ENCODE peak calls at places on chromosomes 7 and 10, in five cellular contexts. K, E, I, G and C are unnamed samples.

GRCh38 chr7:135236727-135237126 is 3.1 kb downstream of the STRA8 start:
- DNase-seq in K (no peak), E (no peak), I (no peak), G (no peak), C (no peak)

GRCh38 chr7:55101359-55101758 is 82.5 kb downstream of the EGFR start:
- DNase-seq in K (no peak), E (no peak), I (no peak), G (no peak), C (no peak)

GRCh38 chr7:148078126-148078525 is 512.4 kb upstream of the C7orf33 start:
- DNase-seq in K (no peak), E (no peak), I (no peak), G (no peak), C (no peak)

GRCh38 chr7:44694766-44695165 is 53.9 kb upstream of the ZMIZ2 start:
- DNase-seq in K (no peak), E (no peak), I (no peak), G (no peak), C (no peak)

GRCh38 chr7:132124575-132124974 is 451.7 kb downstream of the PLXNA4 start:
- DNase-seq in K (no peak), E (no peak), I (no peak), G (no peak), C (no peak)

GRCh38 chr7:41699532-41699931 is 3.4 kb downstream of the INHBA start:
- DNase-seq in K (no peak), E (peak; percentile 43), I (peak; percentile 43), G (no peak), C (no peak)

GRCh38 chr10:132389631-132390454 is 7.2 kb upstream of the PWWP2B start:
- DNase-seq in K (no peak), E (no peak), I (peak; percentile 50), G (no peak), C (no peak)

GRCh38 chr10:71213761-71214440 is 1.5 kb downstream of the UNC5B start:
- DNase-seq in K (peak; percentile 55), E (peak; percentile 88), I (peak; percentile 81), G (no peak), C (no peak)

GRCh38 chr10:55628260-55628701 is 732.8 kb downstream of the ZWINT start:
- DNase-seq in K (no peak), E (no peak), I (no peak), G (peak; percentile 34), C (no peak)

GRCh38 chr10:43255644-43256431 is 11.0 kb downstream of the RASGEF1A start:
- DNase-seq in K (no peak), E (peak; percentile 14), I (peak; percentile 29), G (no peak), C (peak; percentile 69)

GRCh38 chr10:114665406-114665805 is 7.3 kb upstream of the ABLIM1 start:
- DNase-seq in K (no peak), E (no peak), I (no peak), G (no peak), C (no peak)

GRCh38 chr10:15200626-15201025 is 32.1 kb upstream of the NMT2 start:
- DNase-seq in K (peak; percentile 33), E (peak; percentile 85), I (peak; percentile 89), G (no peak), C (no peak)

GRCh38 chr10:126671402-126671975 is 996 bp upstream of the C10orf90 start:
- DNase-seq in K (no peak), E (no peak), I (no peak), G (no peak), C (no peak)

GRCh38 chr10:91024541-91024940 is 103.7 kb upstream of the ANKRD1 start:
- DNase-seq in K (no peak), E (no peak), I (no peak), G (no peak), C (no peak)

GRCh38 chr7:7773334-7774308 is 55.2 kb upstream of the RPA3 start:
- DNase-seq in K (no peak), E (no peak), I (no peak), G (no peak), C (no peak)

GRCh38 chr7:75889826-75890225 is 11.0 kb downstream of the RHBDD2 start:
- DNase-seq in K (no peak), E (no peak), I (peak; percentile 65), G (no peak), C (peak; percentile 31)

GRCh38 chr10:32244421-32245207 is 102.3 kb downstream of the EPC1 start:
- DNase-seq in K (no peak), E (no peak), I (no peak), G (no peak), C (peak; percentile 65)

GRCh38 chr7:146656988-146657387 is 540.4 kb downstream of the CNTNAP2 start:
- DNase-seq in K (no peak), E (no peak), I (no peak), G (no peak), C (no peak)

GRCh38 chr7:24034251-24034650 is 249.7 kb upstream of the NPY start:
- DNase-seq in K (no peak), E (no peak), I (no peak), G (no peak), C (no peak)

GRCh38 chr7:78605131-78605530 is 806.6 kb downstream of the PHTF2 start:
- DNase-seq in K (no peak), E (no peak), I (peak; percentile 37), G (no peak), C (no peak)

GRCh38 chr7:96327429-96327828 is 5.5 kb upstream of the SLC25A13 start:
- DNase-seq in K (no peak), E (no peak), I (no peak), G (no peak), C (no peak)

GRCh38 chr7:68511281-68511680 is 1087.0 kb upstream of the AUTS2 start:
- DNase-seq in K (no peak), E (no peak), I (no peak), G (peak; percentile 2), C (no peak)

GRCh38 chr7:112272921-112273561 is 66.5 kb downstream of the ZNF277 start:
- DNase-seq in K (no peak), E (peak; percentile 16), I (peak; percentile 29), G (no peak), C (peak; percentile 18)

GRCh38 chr10:23439452-23439919 is 611 bp downstream of the OTUD1 start:
- DNase-seq in K (no peak), E (peak; percentile 11), I (peak; percentile 46), G (peak; percentile 22), C (peak; percentile 43)

GRCh38 chr7:16504019-16504418 is 22.6 kb upstream of the LRRC72 start:
- DNase-seq in K (peak; percentile 28), E (no peak), I (peak; percentile 14), G (no peak), C (no peak)

GRCh38 chr10:79229830-79230562 is 117.3 kb upstream of the PPIF start:
- DNase-seq in K (no peak), E (no peak), I (no peak), G (peak; percentile 61), C (no peak)

GRCh38 chr7:39624935-39625694 is 1.7 kb downstream of the RALA start:
- DNase-seq in K (no peak), E (peak; percentile 72), I (peak; percentile 79), G (no peak), C (no peak)

GRCh38 chr7:23712368-23713284 is 2.6 kb downstream of the STK31 start:
- DNase-seq in K (peak; percentile 29), E (peak; percentile 82), I (peak; percentile 75), G (no peak), C (no peak)

DNA sequence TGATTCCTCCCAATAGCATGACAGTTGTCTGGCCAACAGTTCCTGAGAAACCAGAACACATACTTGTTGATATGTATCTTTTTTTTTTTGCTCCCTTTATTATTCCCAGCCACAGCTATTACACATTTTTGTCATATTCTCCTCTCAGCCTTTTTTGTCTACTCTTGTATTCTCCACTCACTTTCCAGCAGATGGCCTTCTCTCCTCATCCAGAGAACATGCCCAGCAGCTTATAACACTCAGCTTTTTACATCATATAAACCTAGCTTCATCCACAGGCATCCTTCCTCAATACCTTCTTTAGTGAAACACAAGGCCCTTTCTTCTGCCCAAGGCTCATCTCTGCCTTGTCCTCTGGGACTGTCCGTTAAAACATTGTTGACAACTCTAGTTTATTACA is 101.7 kb downstream of the ORC5 start:
- DNase-seq in K (peak; percentile 4), E (peak; percentile 48), I (peak; percentile 14), G (no peak), C (no peak)
- TF ChIP-seq CTCF in K (no peak), E (peak; percentile 24), I (peak; percentile 23), G (no peak), C (no peak)

GRCh38 chr7:99365318-99366141 is 9.0 kb upstream of the ARPC1B start:
- DNase-seq in K (no peak), E (no peak), I (no peak), G (no peak), C (peak; percentile 68)
- TF ChIP-seq CTCF in K (peak; percentile 63), E (peak; percentile 53), I (peak; percentile 40), G (peak; percentile 67), C (peak; percentile 69)

GRCh38 chr10:110275140-110275729 is 29.5 kb downstream of the SMNDC1 start:
- DNase-seq in K (no peak), E (no peak), I (no peak), G (no peak), C (no peak)

GRCh38 chr10:110276603-110277002 is 28.1 kb downstream of the SMNDC1 start:
- DNase-seq in K (no peak), E (no peak), I (no peak), G (no peak), C (no peak)

GRCh38 chr10:110273474-110273873 is 31.2 kb downstream of the SMNDC1 start:
- DNase-seq in K (peak; percentile 34), E (peak; percentile 92), I (peak; percentile 89), G (no peak), C (peak; percentile 69)

GRCh38 chr10:110274629-110275028 is 30.1 kb downstream of the SMNDC1 start:
- DNase-seq in K (no peak), E (no peak), I (no peak), G (no peak), C (no peak)

DNA sequence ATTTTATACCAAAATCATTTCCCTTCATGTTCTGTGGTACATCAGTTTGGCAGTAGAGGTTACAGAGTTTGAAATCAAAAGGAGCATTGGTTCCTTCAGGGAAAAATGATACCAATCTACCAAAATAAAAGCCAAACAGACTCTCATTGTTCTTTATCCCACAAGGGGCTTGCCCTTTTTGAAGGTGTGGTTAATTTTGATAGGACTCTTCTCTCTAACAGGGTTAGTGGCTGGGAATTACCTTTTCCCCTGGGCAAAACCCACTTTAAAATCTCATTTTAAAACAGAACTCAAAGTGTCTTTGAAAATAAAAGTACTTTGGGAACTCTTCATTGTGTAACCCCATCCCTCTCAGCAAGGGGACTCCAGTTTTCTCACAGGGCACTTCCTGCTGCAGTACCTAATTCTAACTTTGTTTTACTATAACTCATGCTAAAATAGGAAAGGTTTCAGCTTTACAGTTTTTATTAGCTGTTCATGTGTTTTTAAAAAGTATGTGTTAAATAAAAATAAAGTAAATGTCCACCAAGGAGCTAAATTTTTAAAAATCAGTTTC is 30.6 kb downstream of the SMNDC1 start:
- DNase-seq in K (no peak), E (no peak), I (no peak), G (no peak), C (no peak)
- TF ChIP-seq CTCF in K (no peak), E (no peak), I (no peak), G (no peak), C (no peak)

DNA sequence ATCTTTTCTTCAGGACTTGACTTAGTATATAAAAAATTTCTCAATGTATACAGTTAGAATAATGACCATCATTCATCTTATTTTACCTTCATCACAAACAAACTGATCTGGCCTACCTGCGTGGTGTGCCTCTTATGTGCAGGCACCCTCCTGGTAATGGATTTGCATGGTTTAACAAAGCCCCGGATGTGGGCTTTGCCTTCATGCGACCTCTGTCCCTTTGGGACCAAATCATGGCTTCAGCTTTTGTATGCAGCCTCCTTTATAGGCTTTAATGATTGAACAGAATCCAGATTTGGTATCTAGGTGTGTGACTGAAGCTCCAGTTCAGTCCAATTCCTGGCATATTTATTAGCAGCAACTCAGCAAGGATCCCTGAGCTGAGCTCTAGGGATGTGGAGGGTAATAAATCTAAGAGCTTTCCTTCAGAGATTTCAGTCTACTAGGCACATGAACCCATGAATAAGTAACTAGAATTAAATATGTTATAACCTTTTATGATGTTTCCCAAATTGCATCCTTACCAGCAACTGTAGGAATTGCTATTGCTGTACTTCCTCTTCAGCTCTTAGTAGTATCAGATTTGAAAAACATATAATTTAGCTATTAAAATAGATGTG is 256.9 kb downstream of the ABCA13 start:
- DNase-seq in K (no peak), E (no peak), I (no peak), G (no peak), C (no peak)
- TF ChIP-seq CTCF in K (no peak), E (no peak), I (no peak), G (no peak), C (no peak)